ENCODE peak calls at places on chromosomes 16 and 17, in seven cellular contexts. One of them, this sample, is unnamed.

GRCh38 chr16:75083826-75084225 is 32.8 kb downstream of the LDHD start:
- DNase-seq in stimulated activated naive B cell treated with anti-CD40 and anti-IgM and Interleukin-4, amounts not matched to agents 10 μg/mL and 1 μg/mL and 100 μg/mL, for 72 hours: no peak
- DNase-seq in cardiac muscle cell: no peak
- DNase-seq in activated naive CD8-positive, alpha-beta T cell treated with anti-CD3 and anti-CD28 coated beads, Interleukin-2, amount 50 U/mL, for 24 hours: no peak
- DNase-seq in NCI-H2081 treated with DMSO at 0.1 percent for 48 hours: no peak
- DNase-seq in posterior cingulate gyrus: peak; percentile 4
- DNase-seq in GM12865: no peak
- DNase-seq in this sample: no peak

GRCh38 chr17:75404739-75405364 is 626 bp downstream of the GRB2 start:
- DNase-seq in stimulated activated naive B cell treated with anti-CD40 and anti-IgM and Interleukin-4, amounts not matched to agents 10 μg/mL and 1 μg/mL and 100 μg/mL, for 72 hours: peak; percentile 34
- DNase-seq in cardiac muscle cell: peak; percentile 61
- DNase-seq in activated naive CD8-positive, alpha-beta T cell treated with anti-CD3 and anti-CD28 coated beads, Interleukin-2, amount 50 U/mL, for 24 hours: peak; percentile 64
- DNase-seq in NCI-H2081 treated with DMSO at 0.1 percent for 48 hours: no peak
- DNase-seq in posterior cingulate gyrus: peak; percentile 87
- DNase-seq in GM12865: peak; percentile 61
- DNase-seq in this sample: peak; percentile 75

GRCh38 chr17:19707728-19708221 is 8.6 kb downstream of the SLC47A2 start:
- DNase-seq in stimulated activated naive B cell treated with anti-CD40 and anti-IgM and Interleukin-4, amounts not matched to agents 10 μg/mL and 1 μg/mL and 100 μg/mL, for 72 hours: no peak
- DNase-seq in cardiac muscle cell: no peak
- DNase-seq in activated naive CD8-positive, alpha-beta T cell treated with anti-CD3 and anti-CD28 coated beads, Interleukin-2, amount 50 U/mL, for 24 hours: no peak
- DNase-seq in NCI-H2081 treated with DMSO at 0.1 percent for 48 hours: no peak
- DNase-seq in posterior cingulate gyrus: peak; percentile 74
- DNase-seq in GM12865: no peak
- DNase-seq in this sample: no peak

GRCh38 chr16:29007865-29008593 is 23.2 kb downstream of the LAT start:
- DNase-seq in stimulated activated naive B cell treated with anti-CD40 and anti-IgM and Interleukin-4, amounts not matched to agents 10 μg/mL and 1 μg/mL and 100 μg/mL, for 72 hours: no peak
- DNase-seq in cardiac muscle cell: no peak
- DNase-seq in activated naive CD8-positive, alpha-beta T cell treated with anti-CD3 and anti-CD28 coated beads, Interleukin-2, amount 50 U/mL, for 24 hours: peak; percentile 68
- DNase-seq in NCI-H2081 treated with DMSO at 0.1 percent for 48 hours: no peak
- DNase-seq in posterior cingulate gyrus: peak; percentile 56
- DNase-seq in GM12865: peak; percentile 65
- DNase-seq in this sample: peak; percentile 83

GRCh38 chr17:77068915-77069314 is 71.9 kb upstream of the SEC14L1 start:
- DNase-seq in stimulated activated naive B cell treated with anti-CD40 and anti-IgM and Interleukin-4, amounts not matched to agents 10 μg/mL and 1 μg/mL and 100 μg/mL, for 72 hours: no peak
- DNase-seq in cardiac muscle cell: no peak
- DNase-seq in activated naive CD8-positive, alpha-beta T cell treated with anti-CD3 and anti-CD28 coated beads, Interleukin-2, amount 50 U/mL, for 24 hours: no peak
- DNase-seq in NCI-H2081 treated with DMSO at 0.1 percent for 48 hours: no peak
- DNase-seq in posterior cingulate gyrus: no peak
- DNase-seq in GM12865: no peak
- DNase-seq in this sample: no peak

GRCh38 chr17:7745748-7746470 is 28.4 kb downstream of the DNAH2 start:
- DNase-seq in stimulated activated naive B cell treated with anti-CD40 and anti-IgM and Interleukin-4, amounts not matched to agents 10 μg/mL and 1 μg/mL and 100 μg/mL, for 72 hours: no peak
- DNase-seq in cardiac muscle cell: no peak
- DNase-seq in activated naive CD8-positive, alpha-beta T cell treated with anti-CD3 and anti-CD28 coated beads, Interleukin-2, amount 50 U/mL, for 24 hours: no peak
- DNase-seq in NCI-H2081 treated with DMSO at 0.1 percent for 48 hours: no peak
- DNase-seq in posterior cingulate gyrus: no peak
- DNase-seq in GM12865: no peak
- DNase-seq in this sample: no peak

GRCh38 chr16:988465-989353 is 7.1 kb downstream of the SOX8 start:
- DNase-seq in stimulated activated naive B cell treated with anti-CD40 and anti-IgM and Interleukin-4, amounts not matched to agents 10 μg/mL and 1 μg/mL and 100 μg/mL, for 72 hours: no peak
- DNase-seq in cardiac muscle cell: no peak
- DNase-seq in activated naive CD8-positive, alpha-beta T cell treated with anti-CD3 and anti-CD28 coated beads, Interleukin-2, amount 50 U/mL, for 24 hours: no peak
- DNase-seq in NCI-H2081 treated with DMSO at 0.1 percent for 48 hours: no peak
- DNase-seq in posterior cingulate gyrus: no peak
- DNase-seq in GM12865: no peak
- DNase-seq in this sample: no peak

GRCh38 chr16:85019659-85020245 is 7.8 kb upstream of the KIAA0513 start:
- DNase-seq in stimulated activated naive B cell treated with anti-CD40 and anti-IgM and Interleukin-4, amounts not matched to agents 10 μg/mL and 1 μg/mL and 100 μg/mL, for 72 hours: no peak
- DNase-seq in cardiac muscle cell: no peak
- DNase-seq in activated naive CD8-positive, alpha-beta T cell treated with anti-CD3 and anti-CD28 coated beads, Interleukin-2, amount 50 U/mL, for 24 hours: no peak
- DNase-seq in NCI-H2081 treated with DMSO at 0.1 percent for 48 hours: no peak
- DNase-seq in posterior cingulate gyrus: peak; percentile 24
- DNase-seq in GM12865: peak; percentile 14
- DNase-seq in this sample: no peak

GRCh38 chr17:81368161-81368560 is 27.1 kb upstream of the BAHCC1 start:
- DNase-seq in stimulated activated naive B cell treated with anti-CD40 and anti-IgM and Interleukin-4, amounts not matched to agents 10 μg/mL and 1 μg/mL and 100 μg/mL, for 72 hours: no peak
- DNase-seq in cardiac muscle cell: no peak
- DNase-seq in activated naive CD8-positive, alpha-beta T cell treated with anti-CD3 and anti-CD28 coated beads, Interleukin-2, amount 50 U/mL, for 24 hours: no peak
- DNase-seq in NCI-H2081 treated with DMSO at 0.1 percent for 48 hours: no peak
- DNase-seq in posterior cingulate gyrus: no peak
- DNase-seq in GM12865: no peak
- DNase-seq in this sample: no peak

GRCh38 chr17:68052810-68053209 is 17.3 kb downstream of the KPNA2 start:
- DNase-seq in stimulated activated naive B cell treated with anti-CD40 and anti-IgM and Interleukin-4, amounts not matched to agents 10 μg/mL and 1 μg/mL and 100 μg/mL, for 72 hours: no peak
- DNase-seq in cardiac muscle cell: no peak
- DNase-seq in activated naive CD8-positive, alpha-beta T cell treated with anti-CD3 and anti-CD28 coated beads, Interleukin-2, amount 50 U/mL, for 24 hours: no peak
- DNase-seq in NCI-H2081 treated with DMSO at 0.1 percent for 48 hours: no peak
- DNase-seq in posterior cingulate gyrus: peak; percentile 28
- DNase-seq in GM12865: no peak
- DNase-seq in this sample: no peak

GRCh38 chr16:21950782-21951521 is 2.2 kb upstream of the UQCRC2 start:
- DNase-seq in stimulated activated naive B cell treated with anti-CD40 and anti-IgM and Interleukin-4, amounts not matched to agents 10 μg/mL and 1 μg/mL and 100 μg/mL, for 72 hours: no peak
- DNase-seq in cardiac muscle cell: peak; percentile 12
- DNase-seq in activated naive CD8-positive, alpha-beta T cell treated with anti-CD3 and anti-CD28 coated beads, Interleukin-2, amount 50 U/mL, for 24 hours: no peak
- DNase-seq in NCI-H2081 treated with DMSO at 0.1 percent for 48 hours: no peak
- DNase-seq in posterior cingulate gyrus: no peak
- DNase-seq in GM12865: peak; percentile 37
- DNase-seq in this sample: peak; percentile 40

GRCh38 chr16:58464047-58464915 is 35.7 kb upstream of the NDRG4 start:
- DNase-seq in stimulated activated naive B cell treated with anti-CD40 and anti-IgM and Interleukin-4, amounts not matched to agents 10 μg/mL and 1 μg/mL and 100 μg/mL, for 72 hours: no peak
- DNase-seq in cardiac muscle cell: peak; percentile 77
- DNase-seq in activated naive CD8-positive, alpha-beta T cell treated with anti-CD3 and anti-CD28 coated beads, Interleukin-2, amount 50 U/mL, for 24 hours: peak; percentile 10
- DNase-seq in NCI-H2081 treated with DMSO at 0.1 percent for 48 hours: no peak
- DNase-seq in posterior cingulate gyrus: peak; percentile 94
- DNase-seq in GM12865: no peak
- DNase-seq in this sample: no peak

GRCh38 chr17:48181653-48182052 is 74.1 kb downstream of the SNX11 start:
- DNase-seq in stimulated activated naive B cell treated with anti-CD40 and anti-IgM and Interleukin-4, amounts not matched to agents 10 μg/mL and 1 μg/mL and 100 μg/mL, for 72 hours: no peak
- DNase-seq in cardiac muscle cell: peak; percentile 40
- DNase-seq in activated naive CD8-positive, alpha-beta T cell treated with anti-CD3 and anti-CD28 coated beads, Interleukin-2, amount 50 U/mL, for 24 hours: no peak
- DNase-seq in NCI-H2081 treated with DMSO at 0.1 percent for 48 hours: no peak
- DNase-seq in posterior cingulate gyrus: no peak
- DNase-seq in GM12865: no peak
- DNase-seq in this sample: no peak